ENCODE peak calls at places on chromosome 20, in five cellular contexts. One of them, this sample, is unnamed. For H3K27me3 and H3K79me2, the result is how much of the 10 kb centered on the place peaks cover.

GRCh38 chr20:25676164-25676809 is 20.4 kb downstream of the ZNF337 start:
- DNase-seq in PC-3: peak
- DNase-seq in HCT116: no peak
- DNase-seq in SK-N-SH: no peak
- DNase-seq in hepatocyte: peak
- DNase-seq in this sample: no peak

GRCh38 chr20:8209061-8209460 is 77.0 kb downstream of the PLCB1 start:
- DNase-seq in PC-3: no peak
- DNase-seq in HCT116: no peak
- DNase-seq in SK-N-SH: no peak
- DNase-seq in hepatocyte: no peak
- DNase-seq in this sample: peak

GRCh38 chr20:58907481-58908137 is 55.1 kb downstream of the GNAS start:
- DNase-seq in PC-3: peak
- DNase-seq in HCT116: no peak
- DNase-seq in SK-N-SH: peak
- DNase-seq in hepatocyte: peak
- DNase-seq in this sample: peak

GRCh38 chr20:63017076-63017825 is 10.5 kb upstream of the BHLHE23 start:
- DNase-seq in PC-3: no peak
- DNase-seq in HCT116: no peak
- DNase-seq in SK-N-SH: no peak
- DNase-seq in hepatocyte: no peak
- DNase-seq in this sample: no peak

GRCh38 chr20:18902181-18902725 is 88.7 kb downstream of the SCP2D1 start:
- DNase-seq in PC-3: peak
- DNase-seq in HCT116: no peak
- DNase-seq in SK-N-SH: no peak
- DNase-seq in hepatocyte: no peak
- DNase-seq in this sample: no peak

GRCh38 chr20:58028123-58028522 is 200.3 kb downstream of the ANKRD60 start:
- DNase-seq in PC-3: no peak
- DNase-seq in HCT116: no peak
- DNase-seq in SK-N-SH: no peak
- DNase-seq in hepatocyte: no peak
- DNase-seq in this sample: no peak

GRCh38 chr20:53739799-53740785 is 146.5 kb upstream of the ZNF217 start:
- DNase-seq in PC-3: peak
- DNase-seq in HCT116: no peak
- DNase-seq in SK-N-SH: no peak
- DNase-seq in hepatocyte: no peak
- DNase-seq in this sample: peak

GRCh38 chr20:20295621-20296498 is 72.0 kb upstream of the INSM1 start:
- DNase-seq in PC-3: no peak
- DNase-seq in HCT116: no peak
- DNase-seq in SK-N-SH: no peak
- DNase-seq in hepatocyte: no peak
- DNase-seq in this sample: no peak

GRCh38 chr20:32945710-32946221 is 58.5 kb downstream of the SUN5 start:
- DNase-seq in PC-3: peak
- DNase-seq in HCT116: peak
- DNase-seq in SK-N-SH: peak
- DNase-seq in hepatocyte: no peak
- DNase-seq in this sample: no peak

GRCh38 chr20:7497985-7498384 is 442.3 kb downstream of the HAO1 start:
- DNase-seq in PC-3: peak
- DNase-seq in HCT116: no peak
- DNase-seq in SK-N-SH: no peak
- DNase-seq in hepatocyte: no peak
- DNase-seq in this sample: no peak

GRCh38 chr20:14495066-14495465 is 157.7 kb upstream of the FLRT3 start:
- DNase-seq in PC-3: peak
- DNase-seq in HCT116: no peak
- DNase-seq in SK-N-SH: no peak
- DNase-seq in hepatocyte: no peak
- DNase-seq in this sample: no peak

GRCh38 chr20:7025635-7026034 is 258.1 kb downstream of the BMP2 start:
- DNase-seq in PC-3: no peak
- DNase-seq in HCT116: no peak
- DNase-seq in SK-N-SH: no peak
- DNase-seq in hepatocyte: no peak
- DNase-seq in this sample: no peak

GRCh38 chr20:39072653-39073052 is 110.5 kb downstream of the DHX35 start:
- DNase-seq in PC-3: no peak
- DNase-seq in HCT116: no peak
- DNase-seq in SK-N-SH: no peak
- DNase-seq in hepatocyte: no peak
- DNase-seq in this sample: no peak

GRCh38 chr20:45919951-45920794 is 8.2 kb upstream of the PLTP start:
- DNase-seq in PC-3: no peak
- DNase-seq in HCT116: no peak
- DNase-seq in SK-N-SH: peak
- DNase-seq in hepatocyte: no peak
- DNase-seq in this sample: no peak

GRCh38 chr20:63287697-63288580 is 5.0 kb upstream of the COL20A1 start:
- DNase-seq in PC-3: no peak
- DNase-seq in HCT116: no peak
- DNase-seq in SK-N-SH: no peak
- DNase-seq in hepatocyte: no peak
- DNase-seq in this sample: no peak

GRCh38 chr20:62320581-62321354 is 18.0 kb downstream of the ADRM1 start:
- DNase-seq in PC-3: peak
- DNase-seq in HCT116: peak
- DNase-seq in SK-N-SH: peak
- DNase-seq in hepatocyte: peak
- DNase-seq in this sample: no peak

GRCh38 chr20:19973920-19974620 is 43.1 kb upstream of the NAA20 start:
- DNase-seq in PC-3: peak
- DNase-seq in HCT116: no peak
- DNase-seq in SK-N-SH: no peak
- DNase-seq in hepatocyte: peak
- DNase-seq in this sample: no peak

GRCh38 chr20:36063916-36064660 is 90.5 kb upstream of the EPB41L1 start:
- DNase-seq in PC-3: no peak
- DNase-seq in HCT116: no peak
- DNase-seq in SK-N-SH: no peak
- DNase-seq in hepatocyte: no peak
- DNase-seq in this sample: no peak

GRCh38 chr20:25021336-25021735 is 28.8 kb upstream of the APMAP start:
- DNase-seq in PC-3: no peak
- DNase-seq in HCT116: no peak
- DNase-seq in SK-N-SH: no peak
- DNase-seq in hepatocyte: no peak
- DNase-seq in this sample: no peak

GRCh38 chr20:63004607-63005211 is 2.1 kb downstream of the BHLHE23 start:
- DNase-seq in PC-3: no peak
- DNase-seq in HCT116: no peak
- DNase-seq in SK-N-SH: no peak
- DNase-seq in hepatocyte: no peak
- DNase-seq in this sample: no peak

GRCh38 chr20:53975761-53976160 is 94.6 kb downstream of the BCAS1 start:
- DNase-seq in PC-3: no peak
- DNase-seq in HCT116: no peak
- DNase-seq in SK-N-SH: no peak
- DNase-seq in hepatocyte: no peak
- DNase-seq in this sample: no peak

GRCh38 chr20:44580581-44581268 is 1.7 kb upstream of the PKIG start:
- DNase-seq in PC-3: peak
- DNase-seq in HCT116: no peak
- DNase-seq in SK-N-SH: no peak
- DNase-seq in hepatocyte: no peak
- DNase-seq in this sample: no peak

DNA sequence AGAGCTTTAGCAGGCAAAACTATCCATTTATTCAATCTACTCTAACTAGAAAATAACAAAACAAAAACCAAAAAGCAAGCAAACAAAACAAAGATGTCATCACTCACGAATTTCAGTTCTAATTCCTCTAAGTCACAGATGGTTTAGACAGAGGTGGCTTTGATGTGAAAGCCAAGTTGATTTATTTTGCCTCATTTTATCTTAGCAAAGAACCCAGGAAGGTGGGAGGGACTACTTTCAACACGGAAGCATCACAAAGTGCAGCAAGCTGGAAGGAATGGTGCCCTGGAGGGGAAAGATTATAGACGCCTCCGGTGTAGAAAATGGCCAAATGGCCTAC is 88.4 kb downstream of the LAMP5 start:
- DNase-seq in PC-3: no peak
- DNase-seq in HCT116: no peak
- DNase-seq in SK-N-SH: no peak
- DNase-seq in hepatocyte: no peak
- DNase-seq in this sample: no peak
- H3K27me3 ChIP-seq in PC-3: under half
- H3K27me3 ChIP-seq in HCT116: under half
- H3K27me3 ChIP-seq in SK-N-SH: under half
- H3K27me3 ChIP-seq in hepatocyte: under half
- H3K27me3 ChIP-seq in this sample: under half

GRCh38 chr20:38059832-38060231 is 26.3 kb downstream of the RPRD1B start:
- DNase-seq in PC-3: peak
- DNase-seq in HCT116: no peak
- DNase-seq in SK-N-SH: no peak
- DNase-seq in hepatocyte: peak
- DNase-seq in this sample: no peak
- TF ChIP-seq EZH2phosphoT487 in PC-3: no peak
- TF ChIP-seq EZH2phosphoT487 in HCT116: no peak
- TF ChIP-seq EZH2phosphoT487 in SK-N-SH: no peak
- TF ChIP-seq EZH2phosphoT487 in hepatocyte: no peak
- TF ChIP-seq EZH2phosphoT487 in this sample: no peak

GRCh38 chr20:50805349-50805684 is 10.5 kb downstream of the BCAS4 start:
- DNase-seq in PC-3: no peak
- DNase-seq in HCT116: no peak
- DNase-seq in SK-N-SH: no peak
- DNase-seq in hepatocyte: no peak
- DNase-seq in this sample: no peak
- H3K79me2 ChIP-seq in PC-3: under half
- H3K79me2 ChIP-seq in HCT116: under half
- H3K79me2 ChIP-seq in SK-N-SH: under half
- H3K79me2 ChIP-seq in hepatocyte: under half
- H3K79me2 ChIP-seq in this sample: under half

DNA sequence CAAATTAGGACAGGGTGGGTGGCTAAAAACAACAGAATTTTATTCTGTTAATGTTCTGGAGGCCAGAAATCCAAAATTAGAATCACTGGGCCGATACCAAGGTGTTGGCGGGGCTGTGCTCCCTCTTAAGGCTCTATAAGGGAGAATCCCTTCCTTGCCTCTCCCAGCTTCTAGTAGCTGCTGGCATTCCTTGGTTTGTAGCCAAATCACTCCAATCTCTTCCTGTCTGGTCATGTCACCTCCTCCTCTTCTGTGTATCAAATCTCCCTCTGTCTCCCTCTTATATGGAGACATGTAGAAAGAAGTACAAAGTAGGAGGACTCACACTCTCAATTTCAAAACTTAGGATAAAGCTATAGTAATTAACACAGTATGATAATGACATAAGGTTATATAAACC is 102.9 kb upstream of the SIRPA start:
- DNase-seq in PC-3: peak
- DNase-seq in HCT116: no peak
- DNase-seq in SK-N-SH: no peak
- DNase-seq in hepatocyte: no peak
- DNase-seq in this sample: no peak
- H3K27me3 ChIP-seq in PC-3: under half
- H3K27me3 ChIP-seq in HCT116: under half
- H3K27me3 ChIP-seq in SK-N-SH: under half
- H3K27me3 ChIP-seq in hepatocyte: under half
- H3K27me3 ChIP-seq in this sample: under half

DNA sequence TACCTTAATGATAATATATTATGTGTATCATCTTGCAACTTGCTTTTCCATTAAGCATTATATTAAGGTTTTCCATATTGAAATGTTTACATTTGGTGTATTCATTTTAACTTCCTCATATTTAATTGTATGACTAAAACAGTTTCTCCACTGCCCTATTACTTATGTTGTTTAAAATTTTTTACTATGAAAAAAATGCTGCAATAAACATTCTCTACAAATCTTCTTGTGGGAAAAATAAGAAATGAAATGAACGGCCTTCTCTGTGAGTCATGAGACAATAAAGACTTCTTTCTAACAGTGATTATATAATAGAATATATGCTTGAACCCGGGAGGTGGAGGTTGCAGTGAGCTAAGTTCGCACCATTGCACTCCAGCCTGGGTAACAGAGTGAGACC is 25.5 kb downstream of the FASTKD5 start:
- DNase-seq in PC-3: no peak
- DNase-seq in HCT116: no peak
- DNase-seq in SK-N-SH: no peak
- DNase-seq in hepatocyte: no peak
- DNase-seq in this sample: no peak
- TF ChIP-seq EZH2phosphoT487 in PC-3: no peak
- TF ChIP-seq EZH2phosphoT487 in HCT116: no peak
- TF ChIP-seq EZH2phosphoT487 in SK-N-SH: no peak
- TF ChIP-seq EZH2phosphoT487 in hepatocyte: no peak
- TF ChIP-seq EZH2phosphoT487 in this sample: no peak

GRCh38 chr20:56395166-56395565 is 2.7 kb downstream of the CSTF1 start:
- DNase-seq in PC-3: no peak
- DNase-seq in HCT116: no peak
- DNase-seq in SK-N-SH: no peak
- DNase-seq in hepatocyte: no peak
- DNase-seq in this sample: no peak

GRCh38 chr20:56393653-56394052 is 1.2 kb downstream of the CSTF1 start:
- DNase-seq in PC-3: no peak
- DNase-seq in HCT116: no peak
- DNase-seq in SK-N-SH: no peak
- DNase-seq in hepatocyte: no peak
- DNase-seq in this sample: no peak

GRCh38 chr20:56392282-56393132 is at the start of gene CSTF1:
- DNase-seq in PC-3: peak
- DNase-seq in HCT116: peak
- DNase-seq in SK-N-SH: peak
- DNase-seq in hepatocyte: peak
- DNase-seq in this sample: peak

GRCh38 chr20:56391596-56392281 is at the start of gene AURKA:
- DNase-seq in PC-3: no peak
- DNase-seq in HCT116: no peak
- DNase-seq in SK-N-SH: no peak
- DNase-seq in hepatocyte: peak
- DNase-seq in this sample: no peak

DNA sequence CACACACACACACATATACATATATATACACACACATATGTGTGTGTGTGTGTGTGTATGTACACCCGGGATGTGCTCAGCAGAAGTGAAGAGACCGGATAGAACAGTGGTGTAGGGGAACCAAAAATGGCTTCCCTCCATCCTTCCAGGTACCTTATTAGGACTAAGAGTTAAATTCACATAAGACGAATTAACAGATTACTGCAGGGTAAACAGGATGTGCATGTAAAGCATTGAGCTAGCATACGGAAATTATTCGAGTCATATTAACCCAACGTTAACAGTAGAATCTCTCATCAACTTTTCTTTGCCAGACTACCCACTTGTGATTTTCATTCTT is 658 bp downstream of the CSTF1 start:
- DNase-seq in PC-3: peak
- DNase-seq in HCT116: no peak
- DNase-seq in SK-N-SH: peak
- DNase-seq in hepatocyte: no peak
- DNase-seq in this sample: no peak
- H3K79me2 ChIP-seq in PC-3: half or more
- H3K79me2 ChIP-seq in HCT116: half or more
- H3K79me2 ChIP-seq in SK-N-SH: half or more
- H3K79me2 ChIP-seq in hepatocyte: half or more
- H3K79me2 ChIP-seq in this sample: half or more

GRCh38 chr20:1997483-1998192 is 3.8 kb upstream of the PDYN start:
- DNase-seq in PC-3: no peak
- DNase-seq in HCT116: no peak
- DNase-seq in SK-N-SH: no peak
- DNase-seq in hepatocyte: no peak
- DNase-seq in this sample: no peak
- H3K27me3 ChIP-seq in PC-3: half or more
- H3K27me3 ChIP-seq in HCT116: half or more
- H3K27me3 ChIP-seq in SK-N-SH: under half
- H3K27me3 ChIP-seq in hepatocyte: under half
- H3K27me3 ChIP-seq in this sample: half or more